ENCODE peak calls at places on chromosomes 7 and 10, in five cellular contexts. N is DND-41; U is Panc1; G is effector memory CD4-positive, alpha-beta T cell; D is astrocyte. P is an unnamed sample.

GRCh38 chr7:134197342-134197741 is 70.2 kb downstream of the LRGUK start:
- DNase-seq in D (no peak), U (no peak), G (no peak), N (no peak), P (no peak)

GRCh38 chr10:16712883-16713282 is 104.3 kb downstream of the RSU1 start:
- DNase-seq in D (no peak), U (no peak), G (no peak), N (no peak), P (no peak)

GRCh38 chr10:12608761-12609160 is 259.4 kb downstream of the CAMK1D start:
- DNase-seq in D (no peak), G (no peak), N (no peak), U (no peak), P (no peak)

GRCh38 chr7:24879281-24879680 is 100.7 kb downstream of the OSBPL3 start:
- DNase-seq in N (no peak), U (no peak), D (peak; percentile 88), G (no peak), P (no peak)

GRCh38 chr7:13278020-13278419 is 590.6 kb downstream of the ARL4A start:
- DNase-seq in N (no peak), D (no peak), G (no peak), U (no peak), P (no peak)

GRCh38 chr10:28713626-28714352 is 36.5 kb downstream of the BAMBI start:
- DNase-seq in G (no peak), D (no peak), U (no peak), N (no peak), P (no peak)

GRCh38 chr7:56256108-56256507 is 139.9 kb upstream of the NUPR2 start:
- DNase-seq in U (no peak), N (no peak), D (no peak), G (no peak), P (no peak)

GRCh38 chr10:50379652-50380051 is 128.3 kb upstream of the ASAH2 start:
- DNase-seq in U (no peak), N (no peak), G (no peak), D (no peak), P (no peak)

GRCh38 chr7:54622696-54623309 is 80.6 kb downstream of the VSTM2A start:
- DNase-seq in U (no peak), N (no peak), G (no peak), D (no peak), P (no peak)

GRCh38 chr10:73758704-73759511 is 14.7 kb downstream of the SEC24C start:
- DNase-seq in U (no peak), N (no peak), G (no peak), D (no peak), P (no peak)

GRCh38 chr7:8627322-8627721 is 193.9 kb downstream of the NXPH1 start:
- DNase-seq in D (no peak), N (no peak), U (no peak), G (no peak), P (no peak)

GRCh38 chr7:155959894-155960293 is 147.6 kb upstream of the SHH start:
- DNase-seq in D (no peak), G (no peak), N (no peak), U (no peak), P (no peak)

GRCh38 chr10:110651044-110651958 is 7.2 kb downstream of the RBM20 start:
- DNase-seq in N (peak; percentile 7), U (no peak), G (no peak), D (peak; percentile 90), P (no peak)

GRCh38 chr7:115679976-115680375 is 350.6 kb downstream of the TFEC start:
- DNase-seq in U (peak; percentile 22), D (peak; percentile 25), G (no peak), N (peak; percentile 19), P (no peak)

GRCh38 chr7:34187908-34188307 is 282.6 kb downstream of the BMPER start:
- DNase-seq in U (no peak), N (no peak), D (no peak), G (no peak), P (no peak)

GRCh38 chr10:95480102-95480900 is 80.9 kb downstream of the SORBS1 start:
- DNase-seq in U (no peak), D (no peak), N (no peak), G (no peak), P (no peak)

GRCh38 chr7:44713680-44714335 is 34.8 kb upstream of the ZMIZ2 start:
- DNase-seq in G (no peak), D (no peak), N (no peak), U (no peak), P (no peak)

GRCh38 chr10:112723876-112724275 is 226.2 kb upstream of the TCF7L2 start:
- DNase-seq in N (no peak), D (no peak), G (no peak), U (no peak), P (no peak)

GRCh38 chr7:121003986-121004685 is 15.6 kb downstream of the CPED1 start:
- DNase-seq in U (no peak), D (no peak), N (no peak), G (no peak), P (no peak)

GRCh38 chr7:42253316-42253715 is 16.3 kb upstream of the GLI3 start:
- DNase-seq in G (no peak), D (no peak), U (no peak), N (no peak), P (no peak)

GRCh38 chr7:39415091-39415820 is 150.9 kb upstream of the YAE1 start:
- DNase-seq in G (no peak), D (no peak), N (no peak), U (no peak), P (no peak)

GRCh38 chr10:76086571-76087260 is 655.3 kb downstream of the LRMDA start:
- DNase-seq in U (no peak), D (peak; percentile 97), N (no peak), G (no peak), P (no peak)

GRCh38 chr10:84659027-84659426 is 330.6 kb downstream of the CCSER2 start:
- DNase-seq in N (no peak), G (no peak), U (no peak), D (no peak), P (no peak)

GRCh38 chr7:80724249-80724871 is 85.9 kb downstream of the CD36 start:
- DNase-seq in U (no peak), N (no peak), G (no peak), D (peak; percentile 97), P (no peak)

GRCh38 chr7:64626557-64626956 is 39.4 kb upstream of the ZNF107 start:
- DNase-seq in G (no peak), U (no peak), N (no peak), D (no peak), P (no peak)

GRCh38 chr10:44878704-44879530 is 32.2 kb upstream of the TMEM72 start:
- DNase-seq in D (peak; percentile 62), N (peak; percentile 83), U (no peak), G (peak; percentile 32), P (peak; percentile 65)

GRCh38 chr10:33032354-33033254 is 74.6 kb upstream of the ITGB1 start:
- DNase-seq in G (no peak), D (peak; percentile 86), N (no peak), U (peak; percentile 50), P (no peak)

GRCh38 chr7:97006146-97006950 is 995 bp downstream of the DLX6 start:
- DNase-seq in N (no peak), G (no peak), D (peak; percentile 1), U (no peak), P (no peak)

GRCh38 chr7:95700917-95701316 is 71.4 kb upstream of the DYNC1I1 start:
- DNase-seq in N (no peak), G (no peak), U (no peak), D (no peak), P (no peak)

GRCh38 chr10:117047947-117048346 is 43.0 kb upstream of the SHTN1 start:
- DNase-seq in U (no peak), N (no peak), G (no peak), D (no peak), P (no peak)

GRCh38 chr7:139482662-139483466 is 609 bp downstream of the KLRG2 start:
- DNase-seq in N (no peak), G (no peak), U (no peak), D (no peak), P (no peak)

GRCh38 chr7:139610595-139610994 is 87.1 kb downstream of the CLEC2L start:
- DNase-seq in U (no peak), N (no peak), G (no peak), D (no peak), P (no peak)

GRCh38 chr10:71697938-71698709 is 21.5 kb downstream of the C10orf105 start:
- DNase-seq in D (no peak), U (no peak), G (peak; percentile 41), N (no peak), P (peak; percentile 34)

GRCh38 chr10:131759347-131759746 is 141.5 kb upstream of the PPP2R2D start:
- DNase-seq in U (no peak), N (no peak), D (no peak), G (no peak), P (no peak)

GRCh38 chr7:130938661-130939060 is 204.7 kb upstream of the KLF14 start:
- DNase-seq in N (no peak), G (peak; percentile 58), D (no peak), U (no peak), P (no peak)

GRCh38 chr10:71188201-71188600 is 24.2 kb upstream of the UNC5B start:
- DNase-seq in N (no peak), U (no peak), G (no peak), D (no peak), P (no peak)

GRCh38 chr7:600935-601334 is 81.3 kb upstream of the PDGFA start:
- DNase-seq in G (no peak), U (no peak), N (no peak), D (no peak), P (no peak)

GRCh38 chr10:94403034-94403822 is 887 bp downstream of the TBC1D12 start:
- DNase-seq in U (no peak), N (no peak), G (no peak), D (peak; percentile 67), P (no peak)
- H3K27ac ChIP-seq in U (peak overlapping the region; percentile 92), N (no peak overlapping the region), G (no peak overlapping the region), D (peak overlapping the region; percentile 83), P (no peak overlapping the region)

GRCh38 chr10:129110780-129111179 is 356.3 kb upstream of the MGMT start:
- DNase-seq in D (no peak), U (no peak), N (no peak), G (no peak), P (no peak)
- H3K4me1 ChIP-seq in D (no peaks in the 10 kb centered on the region), U (no peaks in the 10 kb centered on the region), N (no peaks in the 10 kb centered on the region), G (no peaks in the 10 kb centered on the region), P (peaks cover 17% of the 10 kb centered on the region)

GRCh38 chr10:78000956-78001472 is 28.3 kb downstream of the POLR3A start:
- DNase-seq in U (no peak), G (no peak), N (no peak), D (no peak), P (no peak)
- H3K36me3 ChIP-seq in U (peaks cover 31% of the 10 kb centered on the region), G (peaks cover 67% of the 10 kb centered on the region), N (peaks cover 65% of the 10 kb centered on the region), D (peaks cover 60% of the 10 kb centered on the region), P (peaks cover 41% of the 10 kb centered on the region)

GRCh38 chr7:114343949-114344708 is 70.5 kb upstream of the FOXP2 start:
- DNase-seq in D (no peak), N (no peak), G (no peak), U (no peak), P (no peak)
- H3K27ac ChIP-seq in D (no peak overlapping the region), N (no peak overlapping the region), G (no peak overlapping the region), U (no peak overlapping the region), P (no peak overlapping the region)

DNA sequence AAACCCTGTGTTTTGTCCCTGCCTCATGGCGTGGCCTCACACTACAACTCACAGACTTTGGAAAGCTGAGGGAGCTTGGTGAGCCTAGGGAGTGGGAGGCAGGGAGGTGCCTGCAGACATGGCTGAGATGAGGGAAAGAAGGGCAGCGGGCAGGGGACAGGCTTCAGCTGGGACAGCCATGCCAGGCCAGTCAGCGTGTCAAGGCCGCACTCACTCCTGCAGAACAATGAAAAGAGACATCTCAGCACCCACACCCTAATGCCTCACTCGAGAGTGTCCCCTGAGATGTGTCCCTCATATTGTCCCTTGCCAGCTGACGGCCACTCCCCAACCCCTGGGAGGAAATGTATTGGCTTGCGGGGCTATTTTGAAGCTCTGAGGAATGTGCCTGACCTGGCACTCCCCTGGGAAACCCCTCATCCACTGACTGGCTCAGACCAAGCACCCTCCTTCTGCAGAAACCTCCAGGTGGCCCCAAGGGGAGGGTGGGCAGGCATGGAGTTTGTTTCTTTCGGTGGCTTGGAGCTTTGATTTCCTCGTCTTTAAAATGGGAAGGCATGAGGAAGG is 31.6 kb downstream of the SH3PXD2A start:
- DNase-seq in U (no peak), D (no peak), N (no peak), G (no peak), P (no peak)
- H3K4me1 ChIP-seq in U (peaks cover 4% of the 10 kb centered on the region), D (peaks cover 10% of the 10 kb centered on the region), N (no peaks in the 10 kb centered on the region), G (no peaks in the 10 kb centered on the region), P (no peaks in the 10 kb centered on the region)

P was measured in CD8-positive, alpha-beta T cell.